ENCODE peak calls at places on chromosomes 13 and 19, in four cellular contexts. Z is RWPE1, F is fibroblast of the aortic adventitia, R is NCI-H748 treated with DMSO at 0.1 percent for 48 hours. U is an unnamed sample.
A peak's percentile ranks its signal among the peaks of the same experiment; 100 is the strongest.

GRCh38 chr13:90750957-90751356 is 596.5 kb upstream of the MIR17HG start:
- DNase-seq in Z (no peak), F (no peak), R (no peak), U (no peak)

GRCh38 chr13:40026174-40026585 is 370.7 kb downstream of the COG6 start:
- DNase-seq in Z (no peak), F (peak; percentile 24), R (no peak), U (no peak)

GRCh38 chr13:109700176-109700575 is 86.2 kb downstream of the IRS2 start:
- DNase-seq in Z (peak; percentile 20), F (peak; percentile 24), R (peak; percentile 77), U (peak; percentile 74)

GRCh38 chr13:99046851-99047250 is 69.0 kb upstream of the DOCK9 start:
- DNase-seq in Z (no peak), F (peak; percentile 13), R (no peak), U (no peak)

GRCh38 chr19:54024660-54025059 is 33.2 kb downstream of the CACNG6 start:
- DNase-seq in Z (no peak), F (no peak), R (no peak), U (no peak)

GRCh38 chr19:4639531-4640246 is 373 bp downstream of the TNFAIP8L1 start:
- DNase-seq in Z (no peak), F (no peak), R (no peak), U (no peak)

GRCh38 chr19:58311345-58311744 is 6.2 kb downstream of the ERVK3-1 start:
- DNase-seq in Z (no peak), F (no peak), R (no peak), U (no peak)

GRCh38 chr19:41795031-41795461 is 1.3 kb upstream of the CEACAM3 start:
- DNase-seq in Z (no peak), F (peak; percentile 40), R (peak; percentile 52), U (peak; percentile 82)

GRCh38 chr19:16078759-16079707 is 2.7 kb downstream of the TPM4 start:
- DNase-seq in Z (no peak), F (peak; percentile 99), R (no peak), U (peak; percentile 24)

GRCh38 chr19:44142014-44142523 is 715 bp downstream of the ZNF234 start:
- DNase-seq in Z (no peak), F (peak; percentile 49), R (no peak), U (no peak)

GRCh38 chr13:50576156-50576555 is 267.3 kb downstream of the DLEU7 start:
- DNase-seq in Z (no peak), F (no peak), R (peak; percentile 85), U (no peak)

GRCh38 chr13:25630327-25630726 is 258.6 kb downstream of the ATP8A2 start:
- DNase-seq in Z (no peak), F (no peak), R (no peak), U (no peak)

GRCh38 chr19:31338069-31338767 is 11.0 kb downstream of the TSHZ3 start:
- DNase-seq in Z (no peak), F (peak; percentile 75), R (no peak), U (no peak)

GRCh38 chr19:1851581-1852293 is 3.5 kb upstream of the REXO1 start:
- DNase-seq in Z (no peak), F (no peak), R (no peak), U (peak; percentile 87)

GRCh38 chr19:23957660-23958281 is 43.1 kb downstream of the ZNF726 start:
- DNase-seq in Z (peak; percentile 76), F (peak; percentile 3), R (peak; percentile 73), U (no peak)

GRCh38 chr19:38233740-38234251 is 9.8 kb upstream of the DPF1 start:
- DNase-seq in Z (peak; percentile 73), F (peak; percentile 78), R (peak; percentile 58), U (peak; percentile 51)

GRCh38 chr19:1810439-1811160 is 1.5 kb downstream of the ATP8B3 start:
- DNase-seq in Z (no peak), F (no peak), R (no peak), U (no peak)

GRCh38 chr19:51535535-51535934 is 4.1 kb upstream of the SIGLEC6 start:
- DNase-seq in Z (no peak), F (no peak), R (no peak), U (no peak)

GRCh38 chr13:93690139-93690538 is 463.5 kb downstream of the GPC6 start:
- DNase-seq in Z (no peak), F (peak; percentile 48), R (no peak), U (no peak)

GRCh38 chr19:5679289-5680082 is 830 bp downstream of the MICOS13 start:
- DNase-seq in Z (no peak), F (no peak), R (no peak), U (no peak)

GRCh38 chr19:41695745-41696144 is 7.7 kb upstream of the CEACAM7 start:
- DNase-seq in Z (no peak), F (no peak), R (no peak), U (no peak)

GRCh38 chr13:98792321-98792720 is 39.8 kb upstream of the SLC15A1 start:
- DNase-seq in Z (no peak), F (no peak), R (no peak), U (no peak)

GRCh38 chr19:32812571-32812970 is 57.0 kb downstream of the SLC7A9 start:
- DNase-seq in Z (no peak), F (no peak), R (no peak), U (no peak)

GRCh38 chr19:2116507-2116906 is 19.8 kb downstream of the IZUMO4 start:
- DNase-seq in Z (no peak), F (no peak), R (no peak), U (no peak)

GRCh38 chr19:1672038-1672768 is 19.8 kb upstream of the TCF3 start:
- DNase-seq in Z (peak; percentile 54), F (peak; percentile 23), R (no peak), U (no peak)

GRCh38 chr19:36573948-36574726 is 1.0 kb upstream of the ZNF529 start:
- DNase-seq in Z (no peak), F (no peak), R (no peak), U (no peak)

GRCh38 chr19:2695288-2695866 is 7.1 kb downstream of the GNG7 start:
- DNase-seq in Z (no peak), F (no peak), R (no peak), U (no peak)

GRCh38 chr13:112814905-112815585 is 125.2 kb downstream of the ATP11A start:
- DNase-seq in Z (no peak), F (peak; percentile 22), R (no peak), U (no peak)

GRCh38 chr13:49040872-49041271 is 65.2 kb downstream of the FNDC3A start:
- DNase-seq in Z (no peak), F (no peak), R (no peak), U (no peak)

GRCh38 chr19:7868326-7868670 is 5.9 kb downstream of the PRR36 start:
- DNase-seq in Z (no peak), F (no peak), R (no peak), U (no peak)

GRCh38 chr19:53772943-53773342 is 51.2 kb downstream of the NLRP12 start:
- DNase-seq in Z (peak; percentile 26), F (peak; percentile 74), R (peak; percentile 25), U (peak; percentile 56)

GRCh38 chr19:39546599-39546998 is 6.6 kb upstream of the EID2 start:
- DNase-seq in Z (no peak), F (no peak), R (peak; percentile 57), U (no peak)

GRCh38 chr13:62176051-62176450 is 760.4 kb upstream of the PCDH20 start:
- DNase-seq in Z (no peak), F (no peak), R (no peak), U (no peak)

GRCh38 chr13:28531195-28531955 is 36.4 kb upstream of the FLT1 start:
- DNase-seq in Z (no peak), F (peak; percentile 12), R (peak; percentile 60), U (no peak)

GRCh38 chr13:99174533-99175100 is 26.0 kb upstream of the UBAC2 start:
- DNase-seq in Z (no peak), F (peak; percentile 10), R (no peak), U (no peak)

GRCh38 chr19:15911599-15912237 is 13.8 kb upstream of the CYP4F2 start:
- DNase-seq in Z (no peak), F (no peak), R (no peak), U (no peak)